ENCODE peak calls at places on chromosome 19, in ten cellular contexts. One of them, this sample, is unnamed.

GRCh38 chr19:32197896-32198882 is 147.2 kb upstream of the ZNF507 start:
- DNase-seq in AG09319: no peak
- DNase-seq in fibroblast of lung: no peak
- DNase-seq in type B pancreatic cell: peak; percentile 32
- DNase-seq in BJ: no peak
- DNase-seq in HFFc6: no peak
- DNase-seq in HFF-Myc: no peak
- DNase-seq in fibroblast of the aortic adventitia: no peak
- DNase-seq in mammary epithelial cell: no peak
- DNase-seq in tibial nerve: no peak
- DNase-seq in this sample: no peak

GRCh38 chr19:21835429-21835809 is 563 bp downstream of the ZNF43 start:
- DNase-seq in AG09319: no peak
- DNase-seq in HFFc6: no peak
- DNase-seq in fibroblast of lung: no peak
- DNase-seq in HFF-Myc: no peak
- DNase-seq in fibroblast of the aortic adventitia: no peak
- DNase-seq in type B pancreatic cell: no peak
- DNase-seq in BJ: no peak
- DNase-seq in tibial nerve: no peak
- DNase-seq in mammary epithelial cell: no peak
- DNase-seq in this sample: no peak

GRCh38 chr19:5738423-5738822 is 18.0 kb downstream of the CATSPERD start:
- DNase-seq in fibroblast of lung: no peak
- DNase-seq in mammary epithelial cell: peak; percentile 32
- DNase-seq in HFF-Myc: no peak
- DNase-seq in AG09319: no peak
- DNase-seq in tibial nerve: no peak
- DNase-seq in fibroblast of the aortic adventitia: no peak
- DNase-seq in type B pancreatic cell: no peak
- DNase-seq in HFFc6: peak; percentile 6
- DNase-seq in BJ: no peak
- DNase-seq in this sample: no peak

GRCh38 chr19:30635026-30635985 is 263.1 kb downstream of the ZNF536 start:
- DNase-seq in HFF-Myc: no peak
- DNase-seq in AG09319: no peak
- DNase-seq in fibroblast of the aortic adventitia: no peak
- DNase-seq in mammary epithelial cell: no peak
- DNase-seq in HFFc6: no peak
- DNase-seq in BJ: no peak
- DNase-seq in fibroblast of lung: no peak
- DNase-seq in tibial nerve: no peak
- DNase-seq in type B pancreatic cell: no peak
- DNase-seq in this sample: no peak

GRCh38 chr19:17862711-17863519 is 3.2 kb downstream of the RPL18A start:
- DNase-seq in HFF-Myc: no peak
- DNase-seq in fibroblast of the aortic adventitia: no peak
- DNase-seq in AG09319: no peak
- DNase-seq in tibial nerve: no peak
- DNase-seq in HFFc6: no peak
- DNase-seq in BJ: no peak
- DNase-seq in mammary epithelial cell: no peak
- DNase-seq in type B pancreatic cell: no peak
- DNase-seq in fibroblast of lung: no peak
- DNase-seq in this sample: no peak

GRCh38 chr19:18503337-18503970 is 18.4 kb downstream of the ELL start:
- DNase-seq in BJ: no peak
- DNase-seq in type B pancreatic cell: no peak
- DNase-seq in tibial nerve: no peak
- DNase-seq in fibroblast of lung: no peak
- DNase-seq in HFF-Myc: no peak
- DNase-seq in HFFc6: no peak
- DNase-seq in fibroblast of the aortic adventitia: no peak
- DNase-seq in mammary epithelial cell: no peak
- DNase-seq in AG09319: no peak
- DNase-seq in this sample: no peak

GRCh38 chr19:47531640-47532387 is 17.0 kb upstream of the NAPA start:
- DNase-seq in BJ: no peak
- DNase-seq in mammary epithelial cell: no peak
- DNase-seq in tibial nerve: no peak
- DNase-seq in fibroblast of the aortic adventitia: no peak
- DNase-seq in AG09319: no peak
- DNase-seq in HFF-Myc: no peak
- DNase-seq in type B pancreatic cell: no peak
- DNase-seq in fibroblast of lung: no peak
- DNase-seq in HFFc6: no peak
- DNase-seq in this sample: no peak

GRCh38 chr19:55358943-55359908 is 3.8 kb downstream of the GARIN5B start:
- DNase-seq in HFFc6: no peak
- DNase-seq in tibial nerve: no peak
- DNase-seq in fibroblast of lung: no peak
- DNase-seq in BJ: no peak
- DNase-seq in mammary epithelial cell: no peak
- DNase-seq in AG09319: no peak
- DNase-seq in HFF-Myc: no peak
- DNase-seq in fibroblast of the aortic adventitia: no peak
- DNase-seq in type B pancreatic cell: no peak
- DNase-seq in this sample: no peak

GRCh38 chr19:19410553-19411550 is 5.4 kb downstream of the GATAD2A start:
- DNase-seq in AG09319: no peak
- DNase-seq in BJ: no peak
- DNase-seq in fibroblast of lung: no peak
- DNase-seq in type B pancreatic cell: no peak
- DNase-seq in HFFc6: no peak
- DNase-seq in tibial nerve: no peak
- DNase-seq in mammary epithelial cell: no peak
- DNase-seq in fibroblast of the aortic adventitia: no peak
- DNase-seq in HFF-Myc: no peak
- DNase-seq in this sample: no peak

GRCh38 chr19:5002143-5002542 is 33.2 kb downstream of the KDM4B start:
- DNase-seq in HFF-Myc: peak; percentile 27
- DNase-seq in mammary epithelial cell: peak; percentile 73
- DNase-seq in fibroblast of lung: peak; percentile 82
- DNase-seq in BJ: peak; percentile 43
- DNase-seq in fibroblast of the aortic adventitia: peak; percentile 69
- DNase-seq in tibial nerve: no peak
- DNase-seq in AG09319: no peak
- DNase-seq in type B pancreatic cell: no peak
- DNase-seq in HFFc6: peak; percentile 82
- DNase-seq in this sample: no peak

GRCh38 chr19:39846678-39847486 is 703 bp upstream of the FBL start:
- DNase-seq in mammary epithelial cell: no peak
- DNase-seq in HFF-Myc: no peak
- DNase-seq in type B pancreatic cell: no peak
- DNase-seq in tibial nerve: no peak
- DNase-seq in HFFc6: no peak
- DNase-seq in fibroblast of lung: no peak
- DNase-seq in BJ: no peak
- DNase-seq in AG09319: no peak
- DNase-seq in fibroblast of the aortic adventitia: peak; percentile 15
- DNase-seq in this sample: no peak

GRCh38 chr19:56837892-56838679 is 2.4 kb downstream of the PEG3 start:
- DNase-seq in fibroblast of the aortic adventitia: no peak
- DNase-seq in HFFc6: no peak
- DNase-seq in mammary epithelial cell: peak; percentile 2
- DNase-seq in tibial nerve: peak; percentile 37
- DNase-seq in HFF-Myc: no peak
- DNase-seq in type B pancreatic cell: no peak
- DNase-seq in BJ: no peak
- DNase-seq in AG09319: no peak
- DNase-seq in fibroblast of lung: no peak
- DNase-seq in this sample: no peak
- TF ChIP-seq CTCF in fibroblast of the aortic adventitia: no peak
- TF ChIP-seq CTCF in HFFc6: no peak
- TF ChIP-seq CTCF in mammary epithelial cell: no peak
- TF ChIP-seq CTCF in tibial nerve: peak; percentile 65
- TF ChIP-seq CTCF in HFF-Myc: no peak
- TF ChIP-seq CTCF in type B pancreatic cell: no peak
- TF ChIP-seq CTCF in BJ: no peak
- TF ChIP-seq CTCF in AG09319: no peak
- TF ChIP-seq CTCF in fibroblast of lung: no peak
- TF ChIP-seq CTCF in this sample: peak; percentile 44

GRCh38 chr19:10820173-10820572 is 15.8 kb downstream of the TMED1 start:
- DNase-seq in BJ: no peak
- DNase-seq in fibroblast of lung: no peak
- DNase-seq in AG09319: no peak
- DNase-seq in mammary epithelial cell: no peak
- DNase-seq in tibial nerve: no peak
- DNase-seq in HFF-Myc: no peak
- DNase-seq in HFFc6: no peak
- DNase-seq in type B pancreatic cell: no peak
- DNase-seq in fibroblast of the aortic adventitia: no peak
- DNase-seq in this sample: no peak
- TF ChIP-seq CTCF in BJ: peak; percentile 22
- TF ChIP-seq CTCF in fibroblast of lung: no peak
- TF ChIP-seq CTCF in AG09319: peak; percentile 10
- TF ChIP-seq CTCF in mammary epithelial cell: no peak
- TF ChIP-seq CTCF in tibial nerve: no peak
- TF ChIP-seq CTCF in HFF-Myc: peak; percentile 29
- TF ChIP-seq CTCF in HFFc6: peak; percentile 62
- TF ChIP-seq CTCF in type B pancreatic cell: peak; percentile 40
- TF ChIP-seq CTCF in fibroblast of the aortic adventitia: peak; percentile 21
- TF ChIP-seq CTCF in this sample: peak; percentile 14

GRCh38 chr19:13032837-13033236 is 37.6 kb downstream of the NFIX start:
- DNase-seq in BJ: no peak
- DNase-seq in HFF-Myc: no peak
- DNase-seq in type B pancreatic cell: no peak
- DNase-seq in tibial nerve: no peak
- DNase-seq in mammary epithelial cell: no peak
- DNase-seq in AG09319: no peak
- DNase-seq in HFFc6: no peak
- DNase-seq in fibroblast of lung: no peak
- DNase-seq in fibroblast of the aortic adventitia: no peak
- DNase-seq in this sample: no peak

GRCh38 chr19:13031917-13032623 is 36.8 kb downstream of the NFIX start:
- DNase-seq in mammary epithelial cell: peak; percentile 74
- DNase-seq in fibroblast of lung: peak; percentile 72
- DNase-seq in BJ: no peak
- DNase-seq in HFF-Myc: no peak
- DNase-seq in tibial nerve: no peak
- DNase-seq in fibroblast of the aortic adventitia: peak; percentile 62
- DNase-seq in AG09319: no peak
- DNase-seq in HFFc6: peak; percentile 54
- DNase-seq in type B pancreatic cell: no peak
- DNase-seq in this sample: no peak

GRCh38 chr19:13034636-13035035 is 39.4 kb downstream of the NFIX start:
- DNase-seq in HFF-Myc: no peak
- DNase-seq in mammary epithelial cell: peak; percentile 49
- DNase-seq in BJ: no peak
- DNase-seq in fibroblast of the aortic adventitia: peak; percentile 39
- DNase-seq in type B pancreatic cell: no peak
- DNase-seq in fibroblast of lung: no peak
- DNase-seq in AG09319: no peak
- DNase-seq in tibial nerve: no peak
- DNase-seq in HFFc6: no peak
- DNase-seq in this sample: no peak

GRCh38 chr19:13033819-13034611 is 38.7 kb downstream of the NFIX start:
- DNase-seq in HFF-Myc: no peak
- DNase-seq in HFFc6: peak; percentile 41
- DNase-seq in BJ: no peak
- DNase-seq in mammary epithelial cell: peak; percentile 68
- DNase-seq in fibroblast of lung: peak; percentile 69
- DNase-seq in type B pancreatic cell: no peak
- DNase-seq in fibroblast of the aortic adventitia: peak; percentile 84
- DNase-seq in AG09319: no peak
- DNase-seq in tibial nerve: no peak
- DNase-seq in this sample: no peak

DNA sequence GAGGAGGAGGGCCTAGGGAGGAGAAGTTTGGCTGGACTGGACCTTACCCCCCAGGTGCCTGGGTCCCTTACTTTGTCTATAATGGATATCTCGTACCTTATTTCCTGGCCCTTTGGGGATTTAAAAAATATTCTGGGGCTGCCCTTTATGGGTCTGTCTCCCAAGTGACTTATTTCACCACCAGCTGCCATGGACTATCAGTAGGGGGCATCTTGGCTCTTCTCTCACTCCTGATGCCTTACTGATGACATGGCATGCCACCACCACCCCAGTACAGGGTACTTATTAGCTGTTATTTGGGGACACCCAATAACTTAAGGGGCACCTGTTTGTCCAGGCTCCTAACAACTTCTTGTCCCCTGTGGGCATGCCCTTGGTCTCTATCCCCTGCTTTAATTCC is 38.0 kb downstream of the NFIX start:
- DNase-seq in AG09319: no peak
- DNase-seq in BJ: no peak
- DNase-seq in HFFc6: no peak
- DNase-seq in fibroblast of lung: no peak
- DNase-seq in type B pancreatic cell: no peak
- DNase-seq in HFF-Myc: no peak
- DNase-seq in fibroblast of the aortic adventitia: no peak
- DNase-seq in mammary epithelial cell: no peak
- DNase-seq in tibial nerve: no peak
- DNase-seq in this sample: no peak
- TF ChIP-seq CTCF in AG09319: peak; percentile 31
- TF ChIP-seq CTCF in BJ: peak; percentile 39
- TF ChIP-seq CTCF in HFFc6: peak; percentile 41
- TF ChIP-seq CTCF in fibroblast of lung: peak; percentile 24
- TF ChIP-seq CTCF in type B pancreatic cell: no peak
- TF ChIP-seq CTCF in HFF-Myc: peak; percentile 32
- TF ChIP-seq CTCF in fibroblast of the aortic adventitia: peak; percentile 36
- TF ChIP-seq CTCF in mammary epithelial cell: no peak
- TF ChIP-seq CTCF in tibial nerve: no peak
- TF ChIP-seq CTCF in this sample: peak; percentile 37

DNA sequence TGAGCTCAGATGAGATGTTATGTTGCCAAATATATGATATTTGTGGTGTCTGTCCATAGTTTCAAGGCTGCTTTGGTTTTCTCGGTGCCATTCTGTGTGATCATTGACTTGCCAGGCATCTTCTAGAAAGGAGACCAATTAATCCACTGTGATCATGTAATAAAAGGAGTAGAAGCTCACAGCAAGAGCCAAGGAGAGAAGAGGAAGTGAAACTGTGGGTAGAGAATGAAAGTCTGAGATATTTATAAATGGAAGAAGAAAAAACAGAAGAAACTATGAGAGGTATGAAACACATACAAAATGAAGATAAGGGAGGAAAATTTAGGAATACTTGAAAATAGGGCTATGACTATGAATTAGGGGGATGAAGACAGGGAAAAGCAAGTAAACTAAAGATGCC is 11.1 kb upstream of the ZNF613 start:
- DNase-seq in AG09319: no peak
- DNase-seq in fibroblast of lung: no peak
- DNase-seq in BJ: no peak
- DNase-seq in fibroblast of the aortic adventitia: no peak
- DNase-seq in type B pancreatic cell: no peak
- DNase-seq in tibial nerve: no peak
- DNase-seq in HFF-Myc: no peak
- DNase-seq in mammary epithelial cell: no peak
- DNase-seq in HFFc6: no peak
- DNase-seq in this sample: no peak
- TF ChIP-seq CTCF in AG09319: no peak
- TF ChIP-seq CTCF in fibroblast of lung: no peak
- TF ChIP-seq CTCF in BJ: no peak
- TF ChIP-seq CTCF in fibroblast of the aortic adventitia: no peak
- TF ChIP-seq CTCF in type B pancreatic cell: no peak
- TF ChIP-seq CTCF in tibial nerve: no peak
- TF ChIP-seq CTCF in HFF-Myc: no peak
- TF ChIP-seq CTCF in mammary epithelial cell: no peak
- TF ChIP-seq CTCF in HFFc6: no peak
- TF ChIP-seq CTCF in this sample: no peak